ENCODE peak calls at places on chromosomes 5 and 9, in four cellular contexts. W is BJ, L is fibroblast of lung, B is AG04450. Y is an unnamed sample.

GRCh38 chr5:173764321-173765029 is 123.7 kb upstream of the CPEB4 start:
- DNase-seq in W (peak; percentile 71), L (peak; percentile 96), B (peak; percentile 89), Y (peak; percentile 81)

GRCh38 chr9:33132249-33132772 is 34.8 kb downstream of the B4GALT1 start:
- DNase-seq in W (peak; percentile 46), L (peak; percentile 90), B (peak; percentile 38), Y (peak; percentile 51)

GRCh38 chr9:130444565-130445221 is at the start of gene ASS1:
- DNase-seq in W (no peak), L (no peak), B (no peak), Y (no peak)

GRCh38 chr5:143653256-143653655 is 158.7 kb upstream of the HMHB1 start:
- DNase-seq in W (no peak), L (no peak), B (no peak), Y (no peak)

GRCh38 chr5:134819404-134819963 is 26.3 kb upstream of the C5orf24 start:
- DNase-seq in W (no peak), L (no peak), B (no peak), Y (no peak)

GRCh38 chr5:149374801-149375200 is 4.3 kb downstream of the IL17B start:
- DNase-seq in W (no peak), L (no peak), B (no peak), Y (no peak)

GRCh38 chr5:127685662-127686061 is 17.5 kb upstream of the CCDC192 start:
- DNase-seq in W (no peak), L (peak; percentile 21), B (no peak), Y (no peak)

GRCh38 chr5:132190161-132190817 is 37.4 kb downstream of the P4HA2 start:
- DNase-seq in W (peak; percentile 26), L (peak; percentile 70), B (peak; percentile 62), Y (peak; percentile 52)

GRCh38 chr9:37952731-37953130 is 48.8 kb upstream of the SLC25A51 start:
- DNase-seq in W (peak; percentile 54), L (peak; percentile 87), B (no peak), Y (no peak)

GRCh38 chr5:137619191-137619870 is 116.6 kb downstream of the KLHL3 start:
- DNase-seq in W (peak; percentile 78), L (peak; percentile 96), B (peak; percentile 18), Y (peak; percentile 91)

GRCh38 chr5:35852084-35852734 is 4.5 kb upstream of the IL7R start:
- DNase-seq in W (no peak), L (peak; percentile 13), B (no peak), Y (no peak)

GRCh38 chr5:110790673-110791072 is 51.9 kb downstream of the SLC25A46 start:
- DNase-seq in W (no peak), L (peak; percentile 63), B (peak; percentile 62), Y (peak; percentile 32)

GRCh38 chr5:171445910-171446516 is 26.6 kb downstream of the FGF18 start:
- DNase-seq in W (no peak), L (peak; percentile 86), B (peak; percentile 48), Y (peak; percentile 32)

GRCh38 chr5:146945722-146946121 is 67.2 kb upstream of the PPP2R2B start:
- DNase-seq in W (no peak), L (no peak), B (no peak), Y (no peak)

GRCh38 chr5:149411738-149412519 is 32.8 kb upstream of the IL17B start:
- DNase-seq in W (no peak), L (no peak), B (no peak), Y (no peak)

GRCh38 chr5:180139731-180140626 is 68.4 kb upstream of the RNF130 start:
- DNase-seq in W (no peak), L (no peak), B (no peak), Y (no peak)

GRCh38 chr5:69341520-69342161 is 9.0 kb upstream of the CCDC125 start:
- DNase-seq in W (no peak), L (no peak), B (no peak), Y (no peak)

GRCh38 chr5:116482394-116482793 is 92.2 kb downstream of the SEMA6A start:
- DNase-seq in W (no peak), L (peak; percentile 70), B (no peak), Y (no peak)

GRCh38 chr9:89701221-89701798 is 96.5 kb downstream of the GADD45G start:
- DNase-seq in W (no peak), L (no peak), B (no peak), Y (no peak)

GRCh38 chr5:81070561-81070960 is 110.4 kb downstream of the RASGRF2 start:
- DNase-seq in W (no peak), L (no peak), B (no peak), Y (no peak)

GRCh38 chr9:86072393-86073016 is 26.9 kb downstream of the GOLM1 start:
- DNase-seq in W (no peak), L (peak; percentile 85), B (peak; percentile 11), Y (peak; percentile 42)

GRCh38 chr9:19271081-19271480 is 40.6 kb downstream of the DENND4C start:
- DNase-seq in W (no peak), L (no peak), B (no peak), Y (no peak)

GRCh38 chr5:93673555-93673954 is 67.8 kb downstream of the POU5F2 start:
- DNase-seq in W (no peak), L (no peak), B (no peak), Y (no peak)

DNA sequence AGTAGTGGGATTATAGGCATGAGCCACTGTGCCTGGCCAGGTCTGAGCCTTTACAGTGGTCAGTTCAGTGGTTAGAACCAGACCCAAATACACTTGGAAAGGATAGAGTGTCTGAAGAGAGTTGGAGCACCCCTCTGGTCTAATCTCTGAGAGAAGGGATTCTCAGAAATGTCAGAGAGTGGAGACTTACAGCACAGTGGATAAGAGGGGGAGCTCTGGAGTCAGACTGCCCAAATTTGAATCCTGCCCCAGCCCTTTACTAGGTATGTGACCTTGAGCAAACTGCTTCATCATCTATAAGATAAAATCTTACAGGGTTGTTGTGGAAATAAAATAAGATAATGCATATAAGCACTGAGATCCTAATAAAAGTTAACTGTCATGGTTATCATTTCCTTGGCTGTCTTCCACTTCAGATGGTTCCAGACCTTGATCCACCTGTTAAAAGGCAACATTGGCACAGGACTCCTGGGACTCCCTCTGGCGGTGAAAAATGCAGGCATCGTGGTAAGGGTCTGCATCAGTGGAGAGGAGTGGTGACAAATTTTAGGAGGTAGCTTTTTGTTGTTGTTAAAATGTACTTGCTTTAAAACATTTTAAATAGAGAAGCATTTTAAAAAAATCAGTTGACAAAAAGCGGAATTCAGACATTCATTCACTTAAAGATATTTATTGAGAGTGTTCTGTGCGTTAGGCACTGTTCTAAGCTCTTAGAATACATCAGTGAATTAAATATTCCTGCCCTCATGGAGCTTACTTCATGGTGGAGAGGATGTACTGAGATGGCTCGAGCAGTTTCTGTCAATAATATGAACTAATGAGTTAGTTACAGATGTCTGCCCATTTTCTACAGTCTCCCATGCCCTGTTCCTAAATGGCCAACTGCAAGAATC is 16.0 kb downstream of the SLC36A1 start:
- DNase-seq in W (no peak), L (no peak), B (no peak), Y (no peak)
- TF ChIP-seq CTCF in W (peak; percentile 38), L (peak; percentile 45), B (peak; percentile 40), Y (peak; percentile 31)

DNA sequence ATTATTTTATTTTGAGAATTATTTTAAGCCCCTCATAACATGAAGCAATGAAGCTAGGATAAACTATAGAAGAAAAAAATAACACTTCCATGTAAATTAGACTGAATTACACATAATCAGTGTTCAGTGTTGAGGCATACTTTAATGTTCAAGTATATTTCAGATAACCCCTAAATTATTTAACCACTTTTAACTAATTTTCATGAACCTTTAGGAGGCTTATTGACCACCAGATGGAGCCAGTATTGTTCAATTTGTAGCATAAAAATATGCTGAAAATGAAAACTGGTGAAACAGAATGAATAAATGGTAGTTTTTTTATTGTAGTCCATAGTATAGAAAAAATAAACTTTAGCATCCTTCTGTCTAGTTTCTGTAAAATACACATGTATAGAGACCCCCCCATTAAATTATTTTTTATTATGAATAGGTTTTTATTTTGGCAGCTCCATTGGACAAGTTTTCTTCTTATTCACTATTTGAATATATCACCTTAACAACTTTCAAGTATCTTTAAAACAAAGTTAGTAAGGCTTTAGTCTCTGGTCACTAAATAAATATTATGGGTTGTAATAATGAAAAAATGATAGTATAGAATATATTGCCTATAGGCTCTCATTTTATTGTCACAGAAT is 190.1 kb downstream of the CWC27 start:
- DNase-seq in W (no peak), L (peak; percentile 44), B (peak; percentile 13), Y (peak; percentile 18)
- TF ChIP-seq CTCF in W (peak; percentile 60), L (peak; percentile 65), B (peak; percentile 73), Y (peak; percentile 58)

DNA sequence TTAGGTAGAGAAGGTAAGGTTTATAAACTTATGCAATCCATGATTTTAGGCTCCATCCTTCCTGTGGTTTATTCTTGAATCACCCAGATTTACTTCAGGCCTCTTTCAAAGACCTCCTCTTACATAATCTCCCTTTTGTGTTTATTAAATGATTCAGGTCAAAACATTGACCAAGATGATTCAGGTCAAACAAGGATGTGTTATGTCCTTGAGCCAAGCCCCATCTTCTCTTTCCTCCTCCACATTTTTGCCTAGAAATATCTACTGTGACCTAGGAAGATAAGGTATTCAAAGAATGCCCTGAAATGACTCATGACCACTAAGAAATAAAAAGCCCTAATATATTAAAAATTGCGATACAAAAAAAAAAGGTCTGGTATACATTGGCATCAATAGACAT is 31.8 kb upstream of the TLR4 start:
- DNase-seq in W (peak; percentile 56), L (peak; percentile 65), B (no peak), Y (no peak)
- TF ChIP-seq CTCF in W (no peak), L (no peak), B (no peak), Y (no peak)

GRCh38 chr5:10133830-10134229 is 115.9 kb downstream of the ATPSCKMT start:
- DNase-seq in W (no peak), L (no peak), B (no peak), Y (no peak)
- TF ChIP-seq CTCF in W (no peak), L (no peak), B (no peak), Y (no peak)

GRCh38 chr5:59186623-59187022 is 603.7 kb downstream of the RAB3C start:
- DNase-seq in W (no peak), L (peak; percentile 67), B (no peak), Y (no peak)

GRCh38 chr5:59188415-59189225 is 605.7 kb downstream of the RAB3C start:
- DNase-seq in W (no peak), L (peak; percentile 63), B (no peak), Y (no peak)

GRCh38 chr5:59187772-59188347 is 605.0 kb downstream of the RAB3C start:
- DNase-seq in W (no peak), L (peak; percentile 33), B (no peak), Y (no peak)

GRCh38 chr5:59184769-59185168 is 601.9 kb downstream of the RAB3C start:
- DNase-seq in W (no peak), L (no peak), B (no peak), Y (no peak)

GRCh38 chr5:59185757-59186385 is 603.0 kb downstream of the RAB3C start:
- DNase-seq in W (no peak), L (no peak), B (no peak), Y (no peak)
- TF ChIP-seq CTCF in W (no peak), L (no peak), B (no peak), Y (no peak)